ENCODE peak calls at places on chromosomes 5 and 9, in eight cellular contexts. C is PC-3, Q is GM23248, M is GM23338, A is OCI-LY7, Y is HCT116, T is SK-N-SH, E is MM.1S. P is an unnamed sample.

GRCh38 chr5:53463909-53464621 is 16.4 kb upstream of the FST start:
- DNase-seq in A (no peak), C (no peak), M (no peak), Y (no peak), E (peak; percentile 43), Q (peak; percentile 15), T (no peak), P (no peak)

GRCh38 chr9:133342083-133342406 is 5.9 kb downstream of the MED22 start:
- DNase-seq in A (no peak), C (no peak), E (no peak), Q (no peak), M (peak; percentile 77), T (peak; percentile 44), Y (no peak), P (peak; percentile 47)

GRCh38 chr5:17398439-17398838 is 99.6 kb upstream of the TAF11L2 start:
- DNase-seq in Y (no peak), M (no peak), C (peak; percentile 93), Q (peak; percentile 90), E (no peak), A (no peak), T (peak; percentile 60), P (no peak)

GRCh38 chr9:88722753-88723152 is 187.8 kb downstream of the NXNL2 start:
- DNase-seq in Q (no peak), E (peak; percentile 28), T (no peak), C (peak; percentile 47), A (peak; percentile 10), Y (no peak), M (peak; percentile 54), P (no peak)

GRCh38 chr9:86445636-86446035 is 91.4 kb upstream of the TUT7 start:
- DNase-seq in E (no peak), T (no peak), Q (no peak), M (no peak), Y (no peak), C (no peak), A (no peak), P (no peak)

GRCh38 chr5:105034335-105034734 is 1471.7 kb upstream of the NUDT12 start:
- DNase-seq in Q (no peak), M (no peak), T (no peak), C (no peak), A (no peak), Y (no peak), E (no peak), P (no peak)

GRCh38 chr9:81071108-81071507 is 618.2 kb downstream of the TLE1 start:
- DNase-seq in Q (no peak), E (no peak), T (peak; percentile 1), M (no peak), A (no peak), Y (no peak), C (no peak), P (no peak)

GRCh38 chr5:53478411-53479044 is 1.9 kb upstream of the FST start:
- DNase-seq in A (peak; percentile 40), E (peak; percentile 69), Y (peak; percentile 60), T (peak; percentile 56), Q (peak; percentile 60), M (peak; percentile 90), C (peak; percentile 74), P (peak; percentile 92)

GRCh38 chr5:20420991-20421595 is 433.1 kb upstream of the CDH18 start:
- DNase-seq in T (no peak), Y (no peak), M (peak; percentile 46), C (no peak), A (no peak), E (no peak), Q (no peak), P (peak; percentile 25)

GRCh38 chr9:5062631-5063030 is 77.6 kb downstream of the JAK2 start:
- DNase-seq in A (no peak), T (no peak), Q (no peak), Y (no peak), E (no peak), M (no peak), C (no peak), P (no peak)

GRCh38 chr5:123708074-123708806 is 196.3 kb downstream of the CSNK1G3 start:
- DNase-seq in Q (peak; percentile 84), A (no peak), T (no peak), C (peak; percentile 83), M (no peak), Y (no peak), E (no peak), P (no peak)
- TF ChIP-seq EZH2phosphoT487 in Q (peak; percentile 43), A (no peak), T (no peak), C (no peak), M (no peak), Y (no peak), E (no peak), P (no peak)

DNA sequence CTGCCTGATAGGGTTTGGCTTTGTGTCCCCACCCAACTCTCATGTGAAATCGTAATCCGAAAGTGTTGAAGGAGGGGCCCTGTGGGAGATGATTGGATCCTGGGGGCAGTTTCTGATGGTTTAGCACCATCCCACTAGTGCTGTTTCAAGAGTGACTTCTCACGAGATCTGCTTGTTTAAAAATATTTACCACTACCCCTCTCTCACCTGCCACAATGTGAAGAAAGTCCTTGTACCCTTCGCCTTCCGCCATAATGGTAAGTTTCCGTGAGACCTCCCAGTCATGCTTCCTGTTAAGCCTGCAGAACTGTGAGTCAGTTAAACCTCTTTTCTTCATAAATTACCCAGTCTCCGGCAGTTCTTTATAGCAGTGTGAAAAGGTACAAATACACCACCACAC is 2.7 kb upstream of the RFX3 start:
- DNase-seq in A (peak; percentile 30), M (no peak), T (no peak), E (no peak), Q (no peak), Y (no peak), C (no peak), P (no peak)
- H3K4me2 ChIP-seq in A (peak overlapping the region; percentile 85), M (peak overlapping the region; percentile 90), T (no peak overlapping the region), E (peak overlapping the region; percentile 90), Q (no peak overlapping the region), Y (no peak overlapping the region), C (peak overlapping the region; percentile 88), P (peak overlapping the region; percentile 75)

DNA sequence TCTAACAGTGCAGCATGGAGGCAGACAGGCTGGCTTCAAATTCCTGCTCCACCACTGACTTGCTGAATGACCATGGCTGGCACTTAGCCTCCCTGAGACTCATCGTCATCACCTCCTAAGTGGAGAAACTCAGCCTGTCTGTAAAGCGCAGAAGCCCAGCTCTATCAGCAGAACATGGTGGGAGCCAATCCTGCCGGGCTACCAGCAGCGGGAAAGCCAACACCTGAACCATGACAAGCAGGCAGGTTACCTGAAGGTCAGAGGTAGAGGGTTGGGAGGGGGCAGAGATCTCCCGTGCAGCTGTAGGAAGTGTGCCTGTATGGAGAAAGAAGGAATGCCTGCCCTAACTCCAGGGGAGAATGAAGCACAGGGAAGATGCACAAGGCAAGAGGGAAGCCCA is 72.6 kb upstream of the LRRTM2 start:
- DNase-seq in E (no peak), Q (no peak), M (no peak), C (no peak), A (no peak), T (no peak), Y (no peak), P (no peak)
- H2AFZ ChIP-seq in E (no peak overlapping the region), Q (no peak overlapping the region), M (no peak overlapping the region), C (no peak overlapping the region), A (no peak overlapping the region), T (no peak overlapping the region), Y (no peak overlapping the region), P (no peak overlapping the region)

GRCh38 chr5:115193295-115193694 is 23.6 kb upstream of the TRIM36 start:
- DNase-seq in A (no peak), E (no peak), M (no peak), T (no peak), Y (no peak), C (no peak), Q (no peak), P (no peak)

GRCh38 chr5:115194671-115195070 is 25.0 kb upstream of the TRIM36 start:
- DNase-seq in A (no peak), C (no peak), T (peak; percentile 67), M (no peak), E (no peak), Q (peak; percentile 52), Y (no peak), P (no peak)

GRCh38 chr5:115192098-115192497 is 22.4 kb upstream of the TRIM36 start:
- DNase-seq in A (no peak), C (no peak), Q (no peak), Y (no peak), M (no peak), E (no peak), T (no peak), P (no peak)

GRCh38 chr5:115191439-115192031 is 21.8 kb upstream of the TRIM36 start:
- DNase-seq in Q (no peak), T (no peak), M (no peak), E (no peak), Y (no peak), C (no peak), A (no peak), P (no peak)

DNA sequence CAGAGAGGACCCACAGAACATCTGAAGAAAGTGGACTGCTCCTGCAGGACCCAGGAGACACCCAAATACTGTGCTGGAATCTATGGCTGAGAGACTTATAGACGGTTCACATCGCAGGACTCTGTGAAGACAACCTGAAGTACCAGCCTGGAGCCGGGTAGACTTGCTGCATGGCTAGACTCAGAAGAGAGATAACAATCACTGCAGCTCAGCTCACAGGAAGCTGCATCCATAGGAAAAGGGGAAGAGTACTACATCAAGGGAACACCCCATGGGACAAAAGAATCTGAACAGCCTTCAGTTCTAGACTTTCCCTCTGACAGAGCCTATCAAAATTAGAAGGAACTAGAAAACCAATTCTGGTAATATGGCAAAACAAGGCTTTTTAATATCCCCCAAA is 26.5 kb upstream of the TRIM36 start:
- DNase-seq in Y (no peak), E (no peak), Q (no peak), T (no peak), M (no peak), C (no peak), A (no peak), P (no peak)
- TF ChIP-seq EZH2phosphoT487 in Y (no peak), E (no peak), Q (no peak), T (no peak), M (no peak), C (no peak), A (no peak), P (no peak)

GRCh38 chr5:140557965-140558364 is 692 bp upstream of the SRA1 start:
- DNase-seq in Q (no peak), Y (no peak), E (no peak), M (no peak), A (no peak), C (no peak), T (no peak), P (no peak)
- H3K4me2 ChIP-seq in Q (peak overlapping the region; percentile 94), Y (peak overlapping the region; percentile 76), E (peak overlapping the region; percentile 87), M (peak overlapping the region; percentile 85), A (peak overlapping the region; percentile 91), C (peak overlapping the region; percentile 92), T (peak overlapping the region; percentile 61), P (peak overlapping the region; percentile 93)

DNA sequence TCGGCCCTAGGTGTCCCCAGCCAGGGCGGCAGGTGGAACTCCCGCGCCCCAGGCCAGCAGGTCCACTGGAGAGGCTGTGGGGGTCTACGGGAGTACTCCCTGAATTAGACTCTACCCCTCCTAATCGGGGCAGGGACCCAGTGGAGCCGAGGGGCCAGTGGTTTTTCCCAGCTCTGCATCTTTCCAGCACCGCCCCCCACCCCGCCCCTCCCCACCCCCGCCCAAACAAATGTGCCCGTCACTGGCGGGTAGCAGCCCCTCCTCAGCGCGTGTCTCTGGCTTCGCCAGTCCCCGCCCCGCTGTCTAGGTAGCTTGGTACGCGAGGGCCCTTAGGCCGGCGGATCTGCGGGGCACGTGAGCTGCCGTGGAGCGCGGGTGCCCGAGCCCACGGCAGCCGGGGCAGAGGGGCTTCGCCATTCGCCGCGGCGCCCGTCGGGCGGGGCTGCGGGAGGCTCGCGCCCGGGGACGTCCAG is 7.0 kb downstream of the UNC5A start:
- DNase-seq in C (no peak), A (no peak), E (no peak), T (peak; percentile 92), Y (no peak), M (peak; percentile 72), Q (no peak), P (peak; percentile 89)
- H2AFZ ChIP-seq in C (peak overlapping the region; percentile 75), A (no peak overlapping the region), E (no peak overlapping the region), T (peak overlapping the region; percentile 82), Y (no peak overlapping the region), M (no peak overlapping the region), Q (no peak overlapping the region), P (peak overlapping the region; percentile 96)

GRCh38 chr5:6384856-6385255 is 6.5 kb upstream of the MED10 start:
- DNase-seq in Y (no peak), A (no peak), T (no peak), Q (no peak), C (no peak), E (no peak), M (no peak), P (no peak)
- TF ChIP-seq EZH2phosphoT487 in Y (no peak), A (no peak), T (no peak), Q (no peak), C (no peak), E (no peak), M (no peak), P (no peak)

P was measured in neural progenitor cell.